ENCODE peak calls at places on chromosomes 12 and 14, in eight cellular contexts. Y is heart left ventricle, R is body of pancreas, B is tibial nerve, O is fibroblast of pulmonary artery, Z is GM20000, U is mesothelial cell of epicardium, M is cardiac muscle cell. V is an unnamed sample.

GRCh38 chr12:122981036-122981471 is 573 bp downstream of the ARL6IP4 start:
- DNase-seq in Y (no peak), Z (peak), B (no peak), R (no peak), M (no peak), O (peak), U (no peak), V (no peak)

GRCh38 chr12:123363743-123364531 is 710 bp downstream of the SBNO1 start:
- DNase-seq in Z (peak), U (no peak), Y (peak), O (no peak), R (peak), M (peak), B (no peak), V (no peak)

GRCh38 chr14:30227436-30227835 is 299.8 kb upstream of the PRKD1 start:
- DNase-seq in R (no peak), Z (no peak), B (peak), O (peak), U (no peak), M (no peak), Y (no peak), V (no peak)

GRCh38 chr12:3838065-3838464 is 35.1 kb downstream of the PARP11 start:
- DNase-seq in O (no peak), Z (no peak), B (no peak), M (no peak), Y (no peak), R (no peak), U (no peak), V (no peak)

GRCh38 chr12:15712823-15713663 is 76.1 kb downstream of the EPS8 start:
- DNase-seq in M (no peak), Y (peak), R (peak), Z (no peak), U (no peak), B (peak), O (no peak), V (no peak)

GRCh38 chr12:103884316-103884715 is 43.3 kb upstream of the NT5DC3 start:
- DNase-seq in Z (peak), Y (no peak), U (no peak), M (peak), B (no peak), R (no peak), O (peak), V (peak)

GRCh38 chr12:62955678-62956077 is 20.7 kb upstream of the PPM1H start:
- DNase-seq in B (no peak), Z (no peak), R (no peak), O (no peak), M (no peak), U (no peak), Y (no peak), V (no peak)

GRCh38 chr12:49201595-49202295 is 12.9 kb upstream of the TUBA1A start:
- DNase-seq in M (no peak), Z (no peak), U (no peak), O (peak), R (peak), Y (no peak), B (no peak), V (peak)

GRCh38 chr12:48936379-48936979 is 11.2 kb upstream of the FKBP11 start:
- DNase-seq in U (peak), M (peak), Z (peak), O (peak), R (peak), B (peak), Y (peak), V (peak)

GRCh38 chr12:27488479-27488878 is 35.5 kb upstream of the PPFIBP1 start:
- DNase-seq in M (no peak), Z (no peak), O (peak), U (no peak), B (no peak), Y (no peak), R (no peak), V (no peak)

GRCh38 chr12:101862245-101862644 is 15.1 kb upstream of the DRAM1 start:
- DNase-seq in B (no peak), U (no peak), O (no peak), Z (no peak), Y (no peak), M (no peak), R (no peak), V (peak)

GRCh38 chr14:101897326-101897725 is 67.0 kb upstream of the DYNC1H1 start:
- DNase-seq in U (no peak), Z (no peak), M (no peak), Y (no peak), O (no peak), R (no peak), B (no peak), V (no peak)

GRCh38 chr12:512933-513332 is 53.2 kb downstream of the B4GALNT3 start:
- DNase-seq in R (no peak), U (no peak), Z (no peak), B (no peak), Y (no peak), O (no peak), M (no peak), V (no peak)

GRCh38 chr14:76862546-76863282 is 36.5 kb downstream of the LRRC74A start:
- DNase-seq in O (no peak), Z (no peak), B (no peak), U (no peak), R (no peak), Y (no peak), M (no peak), V (no peak)

GRCh38 chr12:112256780-112257179 is 125.5 kb downstream of the HECTD4 start:
- DNase-seq in U (no peak), R (no peak), O (no peak), Z (no peak), Y (no peak), M (no peak), B (no peak), V (no peak)

GRCh38 chr12:112266473-112266872 is 115.8 kb downstream of the HECTD4 start:
- DNase-seq in B (no peak), U (no peak), Y (no peak), R (no peak), Z (no peak), O (no peak), M (no peak), V (no peak)

GRCh38 chr12:112258926-112259325 is 123.3 kb downstream of the HECTD4 start:
- DNase-seq in B (no peak), Y (no peak), O (no peak), R (no peak), U (no peak), Z (no peak), M (no peak), V (no peak)

GRCh38 chr12:112261559-112261958 is 120.7 kb downstream of the HECTD4 start:
- DNase-seq in Z (no peak), B (no peak), M (no peak), U (no peak), R (no peak), Y (no peak), O (peak), V (no peak)
- TF ChIP-seq CTCF in Z (no peak), B (no peak), M (peak), U (no peak), R (no peak), Y (no peak), O (peak), V (peak)

DNA sequence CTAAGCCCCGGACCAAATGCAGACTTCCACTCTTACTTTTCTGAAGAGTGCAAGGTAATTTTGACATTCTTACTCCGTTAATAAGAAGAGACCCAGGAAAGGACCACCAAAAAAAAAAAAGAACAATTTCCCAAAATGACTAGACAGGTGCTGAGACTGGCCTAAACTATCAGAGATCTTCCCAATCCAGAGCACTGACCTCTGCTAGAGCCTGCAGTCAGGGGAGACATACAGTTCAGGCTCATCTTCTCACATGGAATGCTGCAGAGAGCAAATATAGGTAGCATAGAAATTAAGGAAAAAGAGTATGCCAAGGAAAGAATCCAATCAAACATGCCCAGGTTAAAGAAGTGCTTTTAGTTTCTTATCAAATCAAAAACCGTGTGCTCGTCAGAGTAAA is 148.9 kb upstream of the SLCO1C1 start:
- DNase-seq in M (no peak), B (no peak), R (no peak), Z (no peak), O (no peak), U (no peak), Y (no peak), V (no peak)
- TF ChIP-seq CTCF in M (no peak), B (no peak), R (no peak), Z (no peak), O (no peak), U (no peak), Y (no peak), V (no peak)

GRCh38 chr12:130838951-130839769 is at the start of gene STX2:
- DNase-seq in R (peak), B (peak), Y (peak), Z (peak), O (peak), M (peak), U (peak), V (peak)
- TF ChIP-seq CTCF in R (no peak), B (peak), Y (no peak), Z (no peak), O (peak), M (peak), U (no peak), V (peak)

GRCh38 chr14:88611878-88612277 is 49.0 kb downstream of the ZC3H14 start:
- DNase-seq in R (no peak), Y (no peak), Z (no peak), B (no peak), U (no peak), O (no peak), M (no peak), V (no peak)
- TF ChIP-seq CTCF in R (no peak), Y (peak), Z (no peak), B (no peak), U (no peak), O (no peak), M (no peak), V (peak)

GRCh38 chr12:112900298-112901145 is 6.2 kb upstream of the OAS1 start:
- DNase-seq in Y (no peak), R (peak), Z (peak), U (no peak), M (peak), O (peak), B (no peak), V (peak)
- TF ChIP-seq CTCF in Y (peak), R (peak), Z (peak), U (peak), M (peak), O (peak), B (peak), V (peak)

GRCh38 chr12:118249547-118249946 is 113.6 kb downstream of the PEBP1 start:
- DNase-seq in U (no peak), B (no peak), O (no peak), Z (no peak), M (no peak), R (no peak), Y (no peak), V (no peak)
- TF ChIP-seq CTCF in U (no peak), B (no peak), O (no peak), Z (no peak), M (no peak), R (no peak), Y (no peak), V (no peak)

DNA sequence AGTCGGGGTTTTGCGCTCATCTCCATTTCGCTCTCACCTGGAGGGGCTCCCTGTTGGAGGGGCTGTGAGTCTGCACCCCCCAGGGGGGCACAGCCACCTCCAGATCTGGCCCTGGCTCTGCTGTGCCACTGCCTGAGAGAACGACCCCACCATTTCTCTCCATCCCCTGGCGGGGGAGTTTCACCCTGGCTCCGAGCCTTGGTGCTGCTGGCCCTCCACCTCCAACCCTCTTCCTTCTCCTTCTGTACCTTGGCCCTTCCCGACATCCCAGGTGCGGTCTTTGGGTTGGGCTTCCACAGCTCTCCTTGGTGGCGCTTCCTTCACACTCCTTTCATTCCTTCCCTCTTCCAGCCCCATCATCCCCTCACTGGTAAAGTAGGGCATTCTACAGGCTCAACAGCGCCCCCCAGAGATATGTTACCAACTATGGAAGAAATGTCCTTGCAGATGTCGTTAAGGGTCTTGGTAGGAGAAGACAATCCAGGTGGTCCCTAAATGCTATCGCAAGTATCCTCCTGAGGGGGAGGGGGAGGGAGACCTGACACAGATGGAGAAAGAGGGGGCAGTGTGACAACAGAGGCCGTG is 16.3 kb downstream of the SERPINA1 start:
- DNase-seq in Y (no peak), B (no peak), M (no peak), U (no peak), Z (no peak), R (no peak), O (no peak), V (no peak)
- TF ChIP-seq CTCF in Y (no peak), B (no peak), M (no peak), U (no peak), Z (no peak), R (no peak), O (no peak), V (peak)